ENCODE peak calls at places on chromosomes 2 and 18, in ten cellular contexts. Q is choroid plexus epithelial cell, B is cardiac muscle cell, C is HCT116, J is sigmoid colon, K is Calu3, N is BJ, Y is cardiac fibroblast, F is mammary epithelial cell, S is transverse colon. M is an unnamed sample.

GRCh38 chr2:39631715-39632114 is 34.0 kb upstream of the TMEM178A start:
- DNase-seq in Q (peak), B (peak), C (no peak), J (no peak), K (peak), N (peak), Y (peak), F (peak), S (no peak), M (peak)

GRCh38 chr2:190835303-190835930 is 45.2 kb upstream of the GLS start:
- DNase-seq in Q (peak), B (peak), C (no peak), J (peak), K (peak), N (peak), Y (peak), F (peak), S (no peak), M (peak)

GRCh38 chr2:226478121-226478809 is 321.4 kb downstream of the IRS1 start:
- DNase-seq in Q (peak), B (peak), C (peak), J (peak), K (peak), N (peak), Y (peak), F (peak), S (peak), M (peak)

GRCh38 chr2:65077898-65078297 is 21.7 kb downstream of the CEP68 start:
- DNase-seq in Q (no peak), B (no peak), C (no peak), J (no peak), K (no peak), N (no peak), Y (no peak), F (no peak), S (no peak), M (no peak)

GRCh38 chr18:35776481-35776880 is 194.9 kb downstream of the GALNT1 start:
- DNase-seq in Q (no peak), B (no peak), C (no peak), J (no peak), K (no peak), N (no peak), Y (no peak), F (no peak), S (no peak), M (peak)

GRCh38 chr2:16330571-16331351 is 334.9 kb downstream of the CYRIA start:
- DNase-seq in Q (no peak), B (no peak), C (no peak), J (no peak), K (no peak), N (no peak), Y (no peak), F (no peak), S (no peak), M (no peak)

GRCh38 chr2:124542932-124543640 is 518.0 kb downstream of the CNTNAP5 start:
- DNase-seq in Q (no peak), B (no peak), C (no peak), J (no peak), K (no peak), N (no peak), Y (no peak), F (no peak), S (no peak), M (no peak)

GRCh38 chr2:119929537-119929936 is 83.3 kb upstream of the EPB41L5 start:
- DNase-seq in Q (peak), B (peak), C (no peak), J (no peak), K (no peak), N (no peak), Y (peak), F (no peak), S (no peak), M (no peak)

GRCh38 chr2:23988371-23988770 is 21.5 kb upstream of the MFSD2B start:
- DNase-seq in Q (peak), B (no peak), C (no peak), J (no peak), K (no peak), N (no peak), Y (peak), F (peak), S (no peak), M (peak)
- TF ChIP-seq CTCF in Q (no peak), B (no peak), C (peak), J (peak), K (peak), N (peak), Y (peak), F (peak), S (peak), M (peak)

DNA sequence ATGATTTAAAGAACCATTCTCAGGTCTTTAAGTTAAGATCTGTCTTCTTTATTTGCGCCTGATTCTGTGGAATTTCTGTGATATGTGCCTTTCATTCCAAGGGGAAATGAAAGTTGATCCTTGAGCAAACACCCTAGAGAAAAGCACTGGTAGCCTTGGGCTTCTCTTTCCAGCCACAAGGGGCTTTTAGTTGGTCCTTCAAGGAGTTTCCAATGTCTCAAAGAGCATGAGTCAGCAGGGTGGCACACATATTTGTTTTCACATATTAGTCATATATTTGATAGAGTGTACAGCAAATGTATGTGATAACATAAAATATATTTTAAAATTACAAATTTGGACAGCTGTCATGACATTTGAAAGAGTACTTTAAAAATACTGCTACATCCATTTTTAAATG is 339.5 kb downstream of the TXNL1 start:
- DNase-seq in Q (peak), B (peak), C (no peak), J (no peak), K (peak), N (no peak), Y (peak), F (peak), S (no peak), M (peak)
- TF ChIP-seq CTCF in Q (peak), B (peak), C (no peak), J (no peak), K (no peak), N (peak), Y (peak), F (peak), S (no peak), M (peak)

GRCh38 chr2:4715065-4715464 is 977.1 kb upstream of the SOX11 start:
- DNase-seq in Q (peak), B (no peak), C (no peak), J (no peak), K (no peak), N (no peak), Y (no peak), F (no peak), S (no peak), M (no peak)
- TF ChIP-seq CTCF in Q (peak), B (no peak), C (no peak), J (no peak), K (no peak), N (no peak), Y (no peak), F (no peak), S (no peak), M (no peak)

GRCh38 chr2:185608799-185609198 is 129.8 kb upstream of the FSIP2 start:
- DNase-seq in Q (peak), B (no peak), C (peak), J (no peak), K (peak), N (no peak), Y (no peak), F (no peak), S (no peak), M (peak)
- TF ChIP-seq CTCF in Q (no peak), B (no peak), C (peak), J (no peak), K (no peak), N (no peak), Y (no peak), F (peak), S (no peak), M (peak)

M was measured in bronchial epithelial cell.